ENCODE peak calls at places on chromosomes 11 and 22, in eight cellular contexts. One of them, this sample, is unnamed.

GRCh38 chr11:63535734-63536133 is 874 bp upstream of the PLAAT4 start:
- DNase-seq in adipocyte: no peak
- DNase-seq in nephron progenitor cell: no peak
- DNase-seq in putamen: no peak
- DNase-seq in NCI-H774: no peak
- DNase-seq in GM23248: no peak
- DNase-seq in HEK293T: no peak
- DNase-seq in activated CD4-positive, alpha-beta T cell treated with anti-CD3 and anti-CD28 coated beads, Interleukin-2, amount 10 ng/mL, durations not matched to agents 7 days and 5 days: peak
- DNase-seq in this sample: no peak

GRCh38 chr22:18998998-18999397 is 62.9 kb upstream of the PRODH start:
- DNase-seq in adipocyte: no peak
- DNase-seq in nephron progenitor cell: peak
- DNase-seq in putamen: peak
- DNase-seq in NCI-H774: no peak
- DNase-seq in GM23248: peak
- DNase-seq in HEK293T: peak
- DNase-seq in activated CD4-positive, alpha-beta T cell treated with anti-CD3 and anti-CD28 coated beads, Interleukin-2, amount 10 ng/mL, durations not matched to agents 7 days and 5 days: no peak
- DNase-seq in this sample: no peak

GRCh38 chr11:87101956-87102355 is 64.2 kb downstream of the TMEM135 start:
- DNase-seq in adipocyte: no peak
- DNase-seq in nephron progenitor cell: no peak
- DNase-seq in putamen: no peak
- DNase-seq in NCI-H774: no peak
- DNase-seq in GM23248: no peak
- DNase-seq in HEK293T: no peak
- DNase-seq in activated CD4-positive, alpha-beta T cell treated with anti-CD3 and anti-CD28 coated beads, Interleukin-2, amount 10 ng/mL, durations not matched to agents 7 days and 5 days: no peak
- DNase-seq in this sample: no peak

GRCh38 chr11:72696866-72697428 is 22.7 kb upstream of the PDE2A start:
- DNase-seq in adipocyte: no peak
- DNase-seq in nephron progenitor cell: peak
- DNase-seq in putamen: no peak
- DNase-seq in NCI-H774: no peak
- DNase-seq in GM23248: peak
- DNase-seq in HEK293T: no peak
- DNase-seq in activated CD4-positive, alpha-beta T cell treated with anti-CD3 and anti-CD28 coated beads, Interleukin-2, amount 10 ng/mL, durations not matched to agents 7 days and 5 days: no peak
- DNase-seq in this sample: no peak

GRCh38 chr11:34915136-34916013 is 804 bp downstream of the APIP start:
- DNase-seq in adipocyte: peak
- DNase-seq in nephron progenitor cell: no peak
- DNase-seq in putamen: peak
- DNase-seq in NCI-H774: peak
- DNase-seq in GM23248: peak
- DNase-seq in HEK293T: peak
- DNase-seq in activated CD4-positive, alpha-beta T cell treated with anti-CD3 and anti-CD28 coated beads, Interleukin-2, amount 10 ng/mL, durations not matched to agents 7 days and 5 days: no peak
- DNase-seq in this sample: no peak

GRCh38 chr11:45087761-45088160 is 58.7 kb upstream of the PRDM11 start:
- DNase-seq in adipocyte: no peak
- DNase-seq in nephron progenitor cell: no peak
- DNase-seq in putamen: no peak
- DNase-seq in NCI-H774: no peak
- DNase-seq in GM23248: no peak
- DNase-seq in HEK293T: no peak
- DNase-seq in activated CD4-positive, alpha-beta T cell treated with anti-CD3 and anti-CD28 coated beads, Interleukin-2, amount 10 ng/mL, durations not matched to agents 7 days and 5 days: no peak
- DNase-seq in this sample: no peak

GRCh38 chr11:1399386-1400167 is 9.8 kb downstream of the BRSK2 start:
- DNase-seq in adipocyte: no peak
- DNase-seq in nephron progenitor cell: no peak
- DNase-seq in putamen: no peak
- DNase-seq in NCI-H774: no peak
- DNase-seq in GM23248: no peak
- DNase-seq in HEK293T: no peak
- DNase-seq in activated CD4-positive, alpha-beta T cell treated with anti-CD3 and anti-CD28 coated beads, Interleukin-2, amount 10 ng/mL, durations not matched to agents 7 days and 5 days: no peak
- DNase-seq in this sample: no peak

GRCh38 chr11:119531091-119531490 is 108.1 kb upstream of the THY1 start:
- DNase-seq in adipocyte: no peak
- DNase-seq in nephron progenitor cell: no peak
- DNase-seq in putamen: no peak
- DNase-seq in NCI-H774: no peak
- DNase-seq in GM23248: no peak
- DNase-seq in HEK293T: no peak
- DNase-seq in activated CD4-positive, alpha-beta T cell treated with anti-CD3 and anti-CD28 coated beads, Interleukin-2, amount 10 ng/mL, durations not matched to agents 7 days and 5 days: no peak
- DNase-seq in this sample: no peak

GRCh38 chr11:47185305-47186075 is 744 bp downstream of the PACSIN3 start:
- DNase-seq in adipocyte: peak
- DNase-seq in nephron progenitor cell: peak
- DNase-seq in putamen: no peak
- DNase-seq in NCI-H774: no peak
- DNase-seq in GM23248: peak
- DNase-seq in HEK293T: no peak
- DNase-seq in activated CD4-positive, alpha-beta T cell treated with anti-CD3 and anti-CD28 coated beads, Interleukin-2, amount 10 ng/mL, durations not matched to agents 7 days and 5 days: no peak
- DNase-seq in this sample: peak

GRCh38 chr11:8838248-8838647 is 72.7 kb upstream of the AKIP1 start:
- DNase-seq in adipocyte: peak
- DNase-seq in nephron progenitor cell: no peak
- DNase-seq in putamen: no peak
- DNase-seq in NCI-H774: no peak
- DNase-seq in GM23248: peak
- DNase-seq in HEK293T: no peak
- DNase-seq in activated CD4-positive, alpha-beta T cell treated with anti-CD3 and anti-CD28 coated beads, Interleukin-2, amount 10 ng/mL, durations not matched to agents 7 days and 5 days: no peak
- DNase-seq in this sample: no peak

GRCh38 chr11:133945087-133945974 is 11.4 kb downstream of the IGSF9B start:
- DNase-seq in adipocyte: no peak
- DNase-seq in nephron progenitor cell: no peak
- DNase-seq in putamen: no peak
- DNase-seq in NCI-H774: no peak
- DNase-seq in GM23248: peak
- DNase-seq in HEK293T: no peak
- DNase-seq in activated CD4-positive, alpha-beta T cell treated with anti-CD3 and anti-CD28 coated beads, Interleukin-2, amount 10 ng/mL, durations not matched to agents 7 days and 5 days: peak
- DNase-seq in this sample: no peak

GRCh38 chr11:100445231-100445735 is 241.8 kb upstream of the ARHGAP42 start:
- DNase-seq in adipocyte: no peak
- DNase-seq in nephron progenitor cell: no peak
- DNase-seq in putamen: peak
- DNase-seq in NCI-H774: peak
- DNase-seq in GM23248: no peak
- DNase-seq in HEK293T: no peak
- DNase-seq in activated CD4-positive, alpha-beta T cell treated with anti-CD3 and anti-CD28 coated beads, Interleukin-2, amount 10 ng/mL, durations not matched to agents 7 days and 5 days: no peak
- DNase-seq in this sample: no peak

This sample was measured in RWPE1.